ENCODE peak calls at places on chromosome 19, in four cellular contexts. D is thoracic aorta; Q is WTC11; B is CD4-positive, alpha-beta T cell. L is an unnamed sample.

GRCh38 chr19:3762130-3762473 is 380 bp upstream of the MRPL54 start:
- DNase-seq in B (no peak), D (no peak), Q (no peak), L (no peak)

GRCh38 chr19:2266183-2266993 is 10.2 kb upstream of the JSRP1 start:
- DNase-seq in D (peak; percentile 60), Q (peak; percentile 20), B (no peak), L (peak; percentile 78)

GRCh38 chr19:806815-807421 is 9.7 kb downstream of the PTBP1 start:
- DNase-seq in Q (no peak), B (no peak), D (no peak), L (no peak)

GRCh38 chr19:28406237-28406596 is 806.7 kb downstream of the UQCRFS1 start:
- DNase-seq in B (no peak), D (no peak), Q (no peak), L (no peak)

GRCh38 chr19:19849056-19849455 is 16.6 kb upstream of the ZNF253 start:
- DNase-seq in Q (no peak), B (no peak), D (no peak), L (no peak)

GRCh38 chr19:19123386-19123785 is 14.9 kb downstream of the TMEM161A start:
- DNase-seq in Q (no peak), B (no peak), D (no peak), L (no peak)

GRCh38 chr19:7469654-7470285 is 19.1 kb downstream of the PEX11G start:
- DNase-seq in D (no peak), Q (no peak), B (no peak), L (no peak)

GRCh38 chr19:13487985-13488384 is 18.3 kb downstream of the CACNA1A start:
- DNase-seq in Q (no peak), D (no peak), B (no peak), L (no peak)

GRCh38 chr19:29239220-29239776 is 26.3 kb upstream of the UQCRFS1 start:
- DNase-seq in Q (no peak), D (no peak), B (no peak), L (no peak)

GRCh38 chr19:6350688-6351087 is 10.6 kb upstream of the CLPP start:
- DNase-seq in D (no peak), B (no peak), Q (no peak), L (no peak)

GRCh38 chr19:34274284-34274826 is 20.0 kb downstream of the GARRE1 start:
- DNase-seq in D (no peak), B (no peak), Q (no peak), L (no peak)

GRCh38 chr19:2494084-2494446 is 18.1 kb downstream of the GADD45B start:
- DNase-seq in Q (no peak), B (no peak), D (no peak), L (no peak)

GRCh38 chr19:16420781-16421386 is 50.9 kb downstream of the EPS15L1 start:
- DNase-seq in Q (no peak), D (no peak), B (no peak), L (no peak)

GRCh38 chr19:12792048-12792852 is 964 bp downstream of the JUNB start:
- DNase-seq in Q (peak; percentile 80), B (peak; percentile 52), D (no peak), L (no peak)

GRCh38 chr19:2042485-2043268 is 8.4 kb downstream of the MKNK2 start:
- DNase-seq in Q (no peak), D (no peak), B (no peak), L (no peak)

GRCh38 chr19:31706131-31706530 is 356.9 kb upstream of the TSHZ3 start:
- DNase-seq in D (no peak), Q (no peak), B (no peak), L (no peak)
- TF ChIP-seq CTCF in D (no peak), Q (no peak), B (no peak), L (no peak)

DNA sequence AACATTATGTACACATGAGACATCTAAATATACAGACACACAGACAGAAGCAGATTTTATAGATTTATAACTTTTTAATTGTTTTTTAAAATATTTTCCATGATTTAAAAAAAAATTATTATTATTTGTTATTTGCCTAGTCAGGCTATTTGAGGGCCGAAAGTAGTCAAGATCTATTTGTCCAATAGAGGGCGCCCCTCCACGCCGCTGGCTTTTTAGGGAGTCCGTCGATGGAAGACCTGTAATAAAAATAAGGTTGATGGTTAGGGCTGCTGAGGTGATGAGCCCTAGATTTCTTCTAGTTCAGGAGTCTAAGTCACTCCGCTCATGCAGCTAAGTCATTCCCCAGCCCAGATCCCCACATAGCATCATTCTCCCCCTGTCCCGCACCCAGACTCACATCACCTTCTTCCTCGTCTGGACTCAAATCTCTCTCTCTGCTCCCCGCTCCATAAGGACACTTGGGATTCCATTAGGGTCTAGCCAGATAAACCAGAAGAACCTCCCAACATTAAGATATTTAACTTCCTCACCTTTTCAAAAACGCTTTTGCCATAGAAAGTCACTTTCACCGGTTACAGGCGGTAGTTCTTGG is 33.9 kb upstream of the CEACAM21 start:
- DNase-seq in Q (peak; percentile 81), D (no peak), B (peak; percentile 77), L (no peak)
- TF ChIP-seq CTCF in Q (peak; percentile 62), D (peak; percentile 17), B (peak; percentile 92), L (peak; percentile 57)

DNA sequence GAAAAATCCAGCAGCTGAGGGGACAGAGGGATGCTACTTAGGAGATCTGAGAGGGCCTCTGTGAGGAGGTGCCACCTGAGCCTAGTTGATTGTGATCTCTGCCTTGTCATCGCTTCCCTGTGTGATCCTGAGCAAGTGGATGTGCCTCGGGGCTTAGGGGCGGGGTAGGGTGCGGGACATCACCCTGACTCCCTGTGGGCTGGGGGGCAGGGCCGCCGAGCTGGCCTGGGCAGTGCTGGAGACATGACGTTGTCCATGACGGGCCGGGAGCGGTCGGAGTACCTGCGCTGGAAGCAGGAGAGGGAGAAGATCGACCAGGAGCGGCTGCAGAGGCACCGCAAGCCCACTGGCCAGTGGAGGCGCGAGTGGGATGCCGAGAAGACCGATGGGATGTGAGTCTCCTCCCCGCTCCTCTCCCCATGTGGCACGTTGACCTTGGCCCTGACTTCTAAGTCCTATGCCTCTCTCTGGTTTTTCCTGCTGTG is 8.2 kb upstream of the INAFM1 start:
- DNase-seq in D (no peak), Q (no peak), B (no peak), L (no peak)
- TF ChIP-seq CTCF in D (no peak), Q (no peak), B (no peak), L (no peak)

GRCh38 chr19:51159656-51160055 is 17.6 kb downstream of the SIGLEC7 start:
- DNase-seq in Q (no peak), D (no peak), B (no peak), L (no peak)

GRCh38 chr19:51158474-51159129 is 16.5 kb downstream of the SIGLEC7 start:
- DNase-seq in Q (peak; percentile 93), D (no peak), B (peak; percentile 62), L (peak; percentile 61)

GRCh38 chr19:51164215-51164614 is 22.1 kb downstream of the SIGLEC7 start:
- DNase-seq in Q (no peak), D (no peak), B (no peak), L (no peak)

GRCh38 chr19:51163257-51163656 is 21.2 kb downstream of the SIGLEC7 start:
- DNase-seq in Q (no peak), D (no peak), B (no peak), L (no peak)

GRCh38 chr19:51161266-51161665 is 19.2 kb downstream of the SIGLEC7 start:
- DNase-seq in B (no peak), D (no peak), Q (no peak), L (no peak)
- TF ChIP-seq CTCF in B (no peak), D (no peak), Q (no peak), L (no peak)

GRCh38 chr19:15418112-15418587 is 638 bp downstream of the AKAP8L start:
- DNase-seq in D (no peak), Q (no peak), B (no peak), L (no peak)

GRCh38 chr19:15421136-15421535 is 2.3 kb upstream of the AKAP8L start:
- DNase-seq in Q (no peak), D (no peak), B (no peak), L (no peak)

GRCh38 chr19:15417699-15418098 is 1.1 kb downstream of the AKAP8L start:
- DNase-seq in D (no peak), Q (no peak), B (no peak), L (no peak)

GRCh38 chr19:15418588-15419412 is at the start of gene AKAP8L:
- DNase-seq in B (peak; percentile 98), Q (peak; percentile 99), D (peak; percentile 100), L (peak; percentile 100)

GRCh38 chr19:15419413-15420025 is 731 bp upstream of the AKAP8L start:
- DNase-seq in Q (no peak), D (no peak), B (no peak), L (no peak)
- TF ChIP-seq CTCF in Q (no peak), D (no peak), B (peak; percentile 50), L (no peak)

GRCh38 chr19:38699027-38699346 is 45.3 kb downstream of the CAPN12 start:
- DNase-seq in Q (no peak), D (no peak), B (no peak), L (peak; percentile 75)

GRCh38 chr19:38701455-38702063 is 42.7 kb downstream of the CAPN12 start:
- DNase-seq in D (no peak), B (no peak), Q (no peak), L (no peak)

GRCh38 chr19:38699647-38700349 is 44.5 kb downstream of the CAPN12 start:
- DNase-seq in D (no peak), B (no peak), Q (no peak), L (no peak)

GRCh38 chr19:38700933-38701454 is 43.3 kb downstream of the CAPN12 start:
- DNase-seq in D (no peak), Q (no peak), B (no peak), L (no peak)

GRCh38 chr19:38700350-38700932 is 43.8 kb downstream of the CAPN12 start:
- DNase-seq in D (no peak), Q (no peak), B (no peak), L (no peak)
- TF ChIP-seq CTCF in D (no peak), Q (no peak), B (no peak), L (no peak)

GRCh38 chr19:49391581-49392399 is 3.7 kb downstream of the KASH5 start:
- DNase-seq in D (no peak), B (peak; percentile 69), Q (peak; percentile 87), L (peak; percentile 86)
- TF ChIP-seq CTCF in D (peak; percentile 69), B (peak; percentile 95), Q (peak; percentile 58), L (peak; percentile 83)

L was measured in GM13976.